ENCODE peak calls at places on chromosomes 4 and X, in seven cellular contexts. One of them, this sample, is unnamed.
A peak's percentile ranks its signal among the peaks of the same experiment; 100 is the strongest.

GRCh38 chr4:149845643-149846208 is 30.1 kb upstream of the IQCM start:
- DNase-seq in adipocyte: no peak
- DNase-seq in choroid plexus epithelial cell: no peak
- DNase-seq in AG08396: no peak
- DNase-seq in substantia nigra: no peak
- DNase-seq in activated CD4-positive, alpha-beta T cell treated with anti-CD3 and anti-CD28 coated beads, Interleukin-2, amount 50 U/mL, for 1 hour: no peak
- DNase-seq in spleen: no peak
- DNase-seq in this sample: no peak

GRCh38 chr4:37780444-37781133 is 45.9 kb upstream of the PGM2 start:
- DNase-seq in substantia nigra: no peak
- DNase-seq in activated CD4-positive, alpha-beta T cell treated with anti-CD3 and anti-CD28 coated beads, Interleukin-2, amount 50 U/mL, for 1 hour: peak; percentile 53
- DNase-seq in adipocyte: peak; percentile 34
- DNase-seq in spleen: no peak
- DNase-seq in choroid plexus epithelial cell: peak; percentile 72
- DNase-seq in AG08396: no peak
- DNase-seq in this sample: no peak

GRCh38 chr4:52069566-52069965 is 18.5 kb downstream of the SPATA18 start:
- DNase-seq in activated CD4-positive, alpha-beta T cell treated with anti-CD3 and anti-CD28 coated beads, Interleukin-2, amount 50 U/mL, for 1 hour: no peak
- DNase-seq in substantia nigra: no peak
- DNase-seq in adipocyte: peak; percentile 67
- DNase-seq in choroid plexus epithelial cell: no peak
- DNase-seq in spleen: no peak
- DNase-seq in AG08396: no peak
- DNase-seq in this sample: no peak

GRCh38 chr4:53507671-53508286 is 83.5 kb downstream of the LNX1 start:
- DNase-seq in AG08396: no peak
- DNase-seq in choroid plexus epithelial cell: peak; percentile 91
- DNase-seq in activated CD4-positive, alpha-beta T cell treated with anti-CD3 and anti-CD28 coated beads, Interleukin-2, amount 50 U/mL, for 1 hour: no peak
- DNase-seq in substantia nigra: no peak
- DNase-seq in adipocyte: no peak
- DNase-seq in spleen: no peak
- DNase-seq in this sample: no peak

GRCh38 chrX:2967998-2968909 is 38.1 kb upstream of the ARSH start:
- DNase-seq in AG08396: no peak
- DNase-seq in substantia nigra: no peak
- DNase-seq in activated CD4-positive, alpha-beta T cell treated with anti-CD3 and anti-CD28 coated beads, Interleukin-2, amount 50 U/mL, for 1 hour: no peak
- DNase-seq in choroid plexus epithelial cell: peak; percentile 67
- DNase-seq in adipocyte: peak; percentile 77
- DNase-seq in spleen: no peak
- DNase-seq in this sample: no peak

GRCh38 chr4:4941741-4942140 is 77.5 kb downstream of the CYTL1 start:
- DNase-seq in substantia nigra: no peak
- DNase-seq in spleen: no peak
- DNase-seq in adipocyte: no peak
- DNase-seq in AG08396: no peak
- DNase-seq in activated CD4-positive, alpha-beta T cell treated with anti-CD3 and anti-CD28 coated beads, Interleukin-2, amount 50 U/mL, for 1 hour: no peak
- DNase-seq in choroid plexus epithelial cell: no peak
- DNase-seq in this sample: no peak

GRCh38 chr4:153465922-153466636 is at the start of gene TMEM131L:
- DNase-seq in spleen: peak; percentile 95
- DNase-seq in adipocyte: peak; percentile 86
- DNase-seq in activated CD4-positive, alpha-beta T cell treated with anti-CD3 and anti-CD28 coated beads, Interleukin-2, amount 50 U/mL, for 1 hour: peak; percentile 68
- DNase-seq in AG08396: peak; percentile 93
- DNase-seq in choroid plexus epithelial cell: peak; percentile 64
- DNase-seq in substantia nigra: peak; percentile 51
- DNase-seq in this sample: no peak

GRCh38 chrX:96982159-96982558 is 98.5 kb downstream of the RPA4 start:
- DNase-seq in substantia nigra: no peak
- DNase-seq in choroid plexus epithelial cell: no peak
- DNase-seq in AG08396: no peak
- DNase-seq in activated CD4-positive, alpha-beta T cell treated with anti-CD3 and anti-CD28 coated beads, Interleukin-2, amount 50 U/mL, for 1 hour: no peak
- DNase-seq in spleen: no peak
- DNase-seq in adipocyte: no peak
- DNase-seq in this sample: no peak

GRCh38 chr4:142777045-142777743 is 68.9 kb downstream of the INPP4B start:
- DNase-seq in substantia nigra: no peak
- DNase-seq in AG08396: no peak
- DNase-seq in spleen: no peak
- DNase-seq in adipocyte: peak; percentile 16
- DNase-seq in choroid plexus epithelial cell: no peak
- DNase-seq in activated CD4-positive, alpha-beta T cell treated with anti-CD3 and anti-CD28 coated beads, Interleukin-2, amount 50 U/mL, for 1 hour: no peak
- DNase-seq in this sample: no peak

GRCh38 chr4:52588097-52588496 is 71.0 kb downstream of the USP46 start:
- DNase-seq in adipocyte: peak; percentile 7
- DNase-seq in substantia nigra: no peak
- DNase-seq in activated CD4-positive, alpha-beta T cell treated with anti-CD3 and anti-CD28 coated beads, Interleukin-2, amount 50 U/mL, for 1 hour: no peak
- DNase-seq in spleen: no peak
- DNase-seq in choroid plexus epithelial cell: peak; percentile 41
- DNase-seq in AG08396: no peak
- DNase-seq in this sample: no peak

GRCh38 chrX:68383540-68383939 is 49.8 kb downstream of the OPHN1 start:
- DNase-seq in choroid plexus epithelial cell: no peak
- DNase-seq in adipocyte: no peak
- DNase-seq in activated CD4-positive, alpha-beta T cell treated with anti-CD3 and anti-CD28 coated beads, Interleukin-2, amount 50 U/mL, for 1 hour: no peak
- DNase-seq in AG08396: no peak
- DNase-seq in spleen: no peak
- DNase-seq in substantia nigra: no peak
- DNase-seq in this sample: no peak

GRCh38 chr4:76590847-76591281 is 155.8 kb downstream of the SHROOM3 start:
- DNase-seq in substantia nigra: no peak
- DNase-seq in choroid plexus epithelial cell: peak; percentile 55
- DNase-seq in AG08396: no peak
- DNase-seq in adipocyte: peak; percentile 68
- DNase-seq in spleen: no peak
- DNase-seq in activated CD4-positive, alpha-beta T cell treated with anti-CD3 and anti-CD28 coated beads, Interleukin-2, amount 50 U/mL, for 1 hour: no peak
- DNase-seq in this sample: no peak

GRCh38 chr4:31141141-31141811 is 421.1 kb downstream of the PCDH7 start:
- DNase-seq in activated CD4-positive, alpha-beta T cell treated with anti-CD3 and anti-CD28 coated beads, Interleukin-2, amount 50 U/mL, for 1 hour: no peak
- DNase-seq in substantia nigra: no peak
- DNase-seq in choroid plexus epithelial cell: no peak
- DNase-seq in adipocyte: no peak
- DNase-seq in spleen: no peak
- DNase-seq in AG08396: no peak
- DNase-seq in this sample: no peak

GRCh38 chr4:40183615-40184411 is 13.0 kb upstream of the RHOH start:
- DNase-seq in adipocyte: peak; percentile 21
- DNase-seq in spleen: no peak
- DNase-seq in AG08396: no peak
- DNase-seq in substantia nigra: no peak
- DNase-seq in choroid plexus epithelial cell: peak; percentile 44
- DNase-seq in activated CD4-positive, alpha-beta T cell treated with anti-CD3 and anti-CD28 coated beads, Interleukin-2, amount 50 U/mL, for 1 hour: no peak
- DNase-seq in this sample: no peak

GRCh38 chr4:156419080-156419638 is 465.5 kb upstream of the CTSO start:
- DNase-seq in adipocyte: peak; percentile 27
- DNase-seq in spleen: no peak
- DNase-seq in choroid plexus epithelial cell: peak; percentile 31
- DNase-seq in AG08396: no peak
- DNase-seq in substantia nigra: no peak
- DNase-seq in activated CD4-positive, alpha-beta T cell treated with anti-CD3 and anti-CD28 coated beads, Interleukin-2, amount 50 U/mL, for 1 hour: no peak
- DNase-seq in this sample: no peak

GRCh38 chrX:132774312-132774711 is 184.1 kb downstream of the HS6ST2 start:
- DNase-seq in AG08396: no peak
- DNase-seq in substantia nigra: no peak
- DNase-seq in spleen: no peak
- DNase-seq in activated CD4-positive, alpha-beta T cell treated with anti-CD3 and anti-CD28 coated beads, Interleukin-2, amount 50 U/mL, for 1 hour: no peak
- DNase-seq in choroid plexus epithelial cell: peak; percentile 10
- DNase-seq in adipocyte: no peak
- DNase-seq in this sample: no peak